ENCODE peak calls at places on chromosomes 11 and 22, in ten cellular contexts. One of them, this sample, is unnamed. For H3K4me1 and H3K36me3, the result is how much of the 10 kb centered on the place peaks cover.

GRCh38 chr22:19463008-19463407 is 15.5 kb upstream of the C22orf39 start:
- DNase-seq in cardiac muscle cell: no peak
- DNase-seq in psoas muscle: no peak
- DNase-seq in RWPE2: no peak
- DNase-seq in neuronal stem cell: no peak
- DNase-seq in BE2C: no peak
- DNase-seq in GM23248: no peak
- DNase-seq in mesendoderm: no peak
- DNase-seq in heart right ventricle: no peak
- DNase-seq in colonic mucosa: no peak
- DNase-seq in this sample: no peak

GRCh38 chr22:27480487-27480886 is 321.1 kb downstream of the MN1 start:
- DNase-seq in cardiac muscle cell: no peak
- DNase-seq in psoas muscle: no peak
- DNase-seq in RWPE2: no peak
- DNase-seq in neuronal stem cell: peak
- DNase-seq in BE2C: no peak
- DNase-seq in GM23248: no peak
- DNase-seq in mesendoderm: peak
- DNase-seq in heart right ventricle: no peak
- DNase-seq in colonic mucosa: no peak
- DNase-seq in this sample: no peak

GRCh38 chr11:22624742-22625447 is 728 bp downstream of the FANCF start:
- DNase-seq in cardiac muscle cell: peak
- DNase-seq in psoas muscle: peak
- DNase-seq in RWPE2: peak
- DNase-seq in neuronal stem cell: no peak
- DNase-seq in BE2C: peak
- DNase-seq in GM23248: peak
- DNase-seq in mesendoderm: peak
- DNase-seq in heart right ventricle: peak
- DNase-seq in colonic mucosa: peak
- DNase-seq in this sample: peak

GRCh38 chr22:44413211-44413610 is 84.8 kb downstream of the RTL6 start:
- DNase-seq in cardiac muscle cell: no peak
- DNase-seq in psoas muscle: no peak
- DNase-seq in RWPE2: no peak
- DNase-seq in neuronal stem cell: no peak
- DNase-seq in BE2C: no peak
- DNase-seq in GM23248: no peak
- DNase-seq in mesendoderm: no peak
- DNase-seq in heart right ventricle: no peak
- DNase-seq in colonic mucosa: no peak
- DNase-seq in this sample: no peak

GRCh38 chr11:108601150-108601549 is 7.6 kb upstream of the EXPH5 start:
- DNase-seq in cardiac muscle cell: no peak
- DNase-seq in psoas muscle: no peak
- DNase-seq in RWPE2: no peak
- DNase-seq in neuronal stem cell: no peak
- DNase-seq in BE2C: no peak
- DNase-seq in GM23248: peak
- DNase-seq in mesendoderm: no peak
- DNase-seq in heart right ventricle: no peak
- DNase-seq in colonic mucosa: no peak
- DNase-seq in this sample: no peak

GRCh38 chr22:19630614-19631013 is 83.7 kb upstream of the SEPTIN5 start:
- DNase-seq in cardiac muscle cell: no peak
- DNase-seq in psoas muscle: no peak
- DNase-seq in RWPE2: no peak
- DNase-seq in neuronal stem cell: no peak
- DNase-seq in BE2C: no peak
- DNase-seq in GM23248: no peak
- DNase-seq in mesendoderm: no peak
- DNase-seq in heart right ventricle: no peak
- DNase-seq in colonic mucosa: no peak
- DNase-seq in this sample: no peak

GRCh38 chr11:35066783-35067476 is 72.0 kb upstream of the CD44 start:
- DNase-seq in cardiac muscle cell: no peak
- DNase-seq in psoas muscle: no peak
- DNase-seq in RWPE2: no peak
- DNase-seq in neuronal stem cell: no peak
- DNase-seq in BE2C: no peak
- DNase-seq in GM23248: no peak
- DNase-seq in mesendoderm: no peak
- DNase-seq in heart right ventricle: no peak
- DNase-seq in colonic mucosa: no peak
- DNase-seq in this sample: no peak

GRCh38 chr11:94525933-94526332 is 13.7 kb downstream of the C11orf97 start:
- DNase-seq in cardiac muscle cell: peak
- DNase-seq in psoas muscle: peak
- DNase-seq in RWPE2: no peak
- DNase-seq in neuronal stem cell: peak
- DNase-seq in BE2C: no peak
- DNase-seq in GM23248: peak
- DNase-seq in mesendoderm: no peak
- DNase-seq in heart right ventricle: peak
- DNase-seq in colonic mucosa: peak
- DNase-seq in this sample: peak

GRCh38 chr11:102007567-102008437 is 39.4 kb upstream of the CFAP300 start:
- DNase-seq in cardiac muscle cell: peak
- DNase-seq in psoas muscle: no peak
- DNase-seq in RWPE2: no peak
- DNase-seq in neuronal stem cell: peak
- DNase-seq in BE2C: no peak
- DNase-seq in GM23248: peak
- DNase-seq in mesendoderm: peak
- DNase-seq in heart right ventricle: no peak
- DNase-seq in colonic mucosa: peak
- DNase-seq in this sample: peak

GRCh38 chr11:112525844-112526590 is 265.4 kb upstream of the PLET1 start:
- DNase-seq in cardiac muscle cell: no peak
- DNase-seq in psoas muscle: no peak
- DNase-seq in RWPE2: no peak
- DNase-seq in neuronal stem cell: no peak
- DNase-seq in BE2C: no peak
- DNase-seq in GM23248: peak
- DNase-seq in mesendoderm: no peak
- DNase-seq in heart right ventricle: no peak
- DNase-seq in colonic mucosa: no peak
- DNase-seq in this sample: no peak

GRCh38 chr22:32476804-32477203 is 2.2 kb downstream of the FBXO7 start:
- DNase-seq in cardiac muscle cell: no peak
- DNase-seq in psoas muscle: no peak
- DNase-seq in RWPE2: no peak
- DNase-seq in neuronal stem cell: no peak
- DNase-seq in BE2C: no peak
- DNase-seq in GM23248: no peak
- DNase-seq in mesendoderm: no peak
- DNase-seq in heart right ventricle: no peak
- DNase-seq in colonic mucosa: no peak
- DNase-seq in this sample: no peak

GRCh38 chr11:113991170-113991569 is 16.3 kb downstream of the HTR3A start:
- DNase-seq in cardiac muscle cell: peak
- DNase-seq in psoas muscle: no peak
- DNase-seq in RWPE2: no peak
- DNase-seq in neuronal stem cell: peak
- DNase-seq in BE2C: no peak
- DNase-seq in GM23248: peak
- DNase-seq in mesendoderm: peak
- DNase-seq in heart right ventricle: peak
- DNase-seq in colonic mucosa: no peak
- DNase-seq in this sample: no peak

GRCh38 chr11:75024764-75025211 is 36.1 kb downstream of the NEU3 start:
- DNase-seq in cardiac muscle cell: no peak
- DNase-seq in psoas muscle: no peak
- DNase-seq in RWPE2: no peak
- DNase-seq in neuronal stem cell: no peak
- DNase-seq in BE2C: peak
- DNase-seq in GM23248: no peak
- DNase-seq in mesendoderm: no peak
- DNase-seq in heart right ventricle: no peak
- DNase-seq in colonic mucosa: no peak
- DNase-seq in this sample: no peak

GRCh38 chr11:123061403-123062157 is at the start of gene HSPA8:
- DNase-seq in cardiac muscle cell: peak
- DNase-seq in psoas muscle: peak
- DNase-seq in RWPE2: peak
- DNase-seq in neuronal stem cell: peak
- DNase-seq in BE2C: peak
- DNase-seq in GM23248: peak
- DNase-seq in mesendoderm: peak
- DNase-seq in heart right ventricle: peak
- DNase-seq in colonic mucosa: peak
- DNase-seq in this sample: peak

GRCh38 chr11:27497284-27497866 is 9.2 kb downstream of the LIN7C start:
- DNase-seq in cardiac muscle cell: peak
- DNase-seq in psoas muscle: no peak
- DNase-seq in RWPE2: no peak
- DNase-seq in neuronal stem cell: no peak
- DNase-seq in BE2C: no peak
- DNase-seq in GM23248: peak
- DNase-seq in mesendoderm: no peak
- DNase-seq in heart right ventricle: no peak
- DNase-seq in colonic mucosa: no peak
- DNase-seq in this sample: no peak

GRCh38 chr11:99739464-99740089 is 718.8 kb downstream of the CNTN5 start:
- DNase-seq in cardiac muscle cell: peak
- DNase-seq in psoas muscle: no peak
- DNase-seq in RWPE2: no peak
- DNase-seq in neuronal stem cell: peak
- DNase-seq in BE2C: peak
- DNase-seq in GM23248: peak
- DNase-seq in mesendoderm: peak
- DNase-seq in heart right ventricle: no peak
- DNase-seq in colonic mucosa: no peak
- DNase-seq in this sample: no peak

GRCh38 chr11:40986320-40986719 is 473.1 kb downstream of the LRRC4C start:
- DNase-seq in cardiac muscle cell: no peak
- DNase-seq in psoas muscle: no peak
- DNase-seq in RWPE2: no peak
- DNase-seq in neuronal stem cell: no peak
- DNase-seq in BE2C: no peak
- DNase-seq in GM23248: no peak
- DNase-seq in mesendoderm: no peak
- DNase-seq in heart right ventricle: no peak
- DNase-seq in colonic mucosa: no peak
- DNase-seq in this sample: no peak

GRCh38 chr11:83139310-83139709 is 17.6 kb upstream of the PCF11 start:
- DNase-seq in cardiac muscle cell: no peak
- DNase-seq in psoas muscle: no peak
- DNase-seq in RWPE2: no peak
- DNase-seq in neuronal stem cell: no peak
- DNase-seq in BE2C: no peak
- DNase-seq in GM23248: no peak
- DNase-seq in mesendoderm: no peak
- DNase-seq in heart right ventricle: no peak
- DNase-seq in colonic mucosa: no peak
- DNase-seq in this sample: no peak

GRCh38 chr11:83140691-83141455 is 16.1 kb upstream of the PCF11 start:
- DNase-seq in cardiac muscle cell: no peak
- DNase-seq in psoas muscle: no peak
- DNase-seq in RWPE2: no peak
- DNase-seq in neuronal stem cell: no peak
- DNase-seq in BE2C: no peak
- DNase-seq in GM23248: no peak
- DNase-seq in mesendoderm: no peak
- DNase-seq in heart right ventricle: no peak
- DNase-seq in colonic mucosa: no peak
- DNase-seq in this sample: no peak
- H3K4me1 ChIP-seq in cardiac muscle cell: under half
- H3K4me1 ChIP-seq in psoas muscle: under half
- H3K4me1 ChIP-seq in RWPE2: under half
- H3K4me1 ChIP-seq in neuronal stem cell: under half
- H3K4me1 ChIP-seq in BE2C: under half
- H3K4me1 ChIP-seq in GM23248: under half
- H3K4me1 ChIP-seq in mesendoderm: under half
- H3K4me1 ChIP-seq in heart right ventricle: under half
- H3K4me1 ChIP-seq in colonic mucosa: under half
- H3K4me1 ChIP-seq in this sample: under half

GRCh38 chr11:71453911-71454304 is 905 bp downstream of the NADSYN1 start:
- DNase-seq in cardiac muscle cell: no peak
- DNase-seq in psoas muscle: no peak
- DNase-seq in RWPE2: peak
- DNase-seq in neuronal stem cell: no peak
- DNase-seq in BE2C: no peak
- DNase-seq in GM23248: no peak
- DNase-seq in mesendoderm: no peak
- DNase-seq in heart right ventricle: no peak
- DNase-seq in colonic mucosa: no peak
- DNase-seq in this sample: no peak
- H3K4me3 ChIP-seq in cardiac muscle cell: peak
- H3K4me3 ChIP-seq in psoas muscle: peak
- H3K4me3 ChIP-seq in RWPE2: peak
- H3K4me3 ChIP-seq in neuronal stem cell: peak
- H3K4me3 ChIP-seq in BE2C: peak
- H3K4me3 ChIP-seq in GM23248: peak
- H3K4me3 ChIP-seq in mesendoderm: no peak
- H3K4me3 ChIP-seq in heart right ventricle: peak
- H3K4me3 ChIP-seq in colonic mucosa: peak
- H3K4me3 ChIP-seq in this sample: peak

GRCh38 chr22:31099841-31100761 is 7.3 kb downstream of the SELENOM start:
- DNase-seq in cardiac muscle cell: no peak
- DNase-seq in psoas muscle: peak
- DNase-seq in RWPE2: peak
- DNase-seq in neuronal stem cell: no peak
- DNase-seq in BE2C: no peak
- DNase-seq in GM23248: no peak
- DNase-seq in mesendoderm: no peak
- DNase-seq in heart right ventricle: no peak
- DNase-seq in colonic mucosa: no peak
- DNase-seq in this sample: no peak
- H3K36me3 ChIP-seq in cardiac muscle cell: under half
- H3K36me3 ChIP-seq in psoas muscle: under half
- H3K36me3 ChIP-seq in RWPE2: half or more
- H3K36me3 ChIP-seq in neuronal stem cell: under half
- H3K36me3 ChIP-seq in BE2C: under half
- H3K36me3 ChIP-seq in GM23248: under half
- H3K36me3 ChIP-seq in mesendoderm: under half
- H3K36me3 ChIP-seq in heart right ventricle: under half
- H3K36me3 ChIP-seq in colonic mucosa: under half
- H3K36me3 ChIP-seq in this sample: under half

DNA sequence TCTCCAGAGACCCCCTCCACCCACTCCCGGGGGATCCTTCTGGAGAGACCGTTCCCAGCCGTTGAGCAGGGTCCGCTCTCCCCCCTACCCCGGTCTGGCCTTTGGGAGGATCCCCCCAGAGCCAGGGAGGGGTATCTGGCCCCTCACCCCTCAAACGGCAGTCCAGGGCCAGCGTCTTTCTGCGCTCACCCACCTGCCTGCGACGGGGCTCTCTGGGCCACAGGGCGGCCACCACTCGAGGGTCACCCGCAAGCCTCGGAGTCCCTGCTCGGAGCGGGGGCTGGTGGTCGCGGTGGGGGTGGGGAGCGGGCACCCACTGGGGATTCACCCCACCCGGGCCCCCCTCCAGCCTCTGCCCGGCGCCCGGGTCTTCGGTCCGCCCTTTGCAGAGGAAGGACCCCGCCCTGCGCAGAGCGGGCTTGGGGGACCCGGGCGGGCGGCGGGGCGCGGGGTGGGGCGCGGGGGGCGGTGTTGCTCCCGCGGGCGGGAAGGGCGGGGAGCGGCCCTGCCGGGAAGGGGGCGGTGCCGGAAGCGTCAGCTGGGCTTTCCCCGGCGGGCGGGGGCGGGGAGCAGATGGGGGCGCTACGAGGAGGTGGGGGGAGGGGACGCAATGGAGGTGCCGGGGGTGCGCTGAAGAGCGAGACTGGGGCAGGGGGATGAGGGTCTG is 16.6 kb downstream of the CRELD2 start:
- DNase-seq in cardiac muscle cell: peak
- DNase-seq in psoas muscle: peak
- DNase-seq in RWPE2: no peak
- DNase-seq in neuronal stem cell: no peak
- DNase-seq in BE2C: peak
- DNase-seq in GM23248: peak
- DNase-seq in mesendoderm: no peak
- DNase-seq in heart right ventricle: peak
- DNase-seq in colonic mucosa: peak
- DNase-seq in this sample: peak
- H3K4me1 ChIP-seq in cardiac muscle cell: under half
- H3K4me1 ChIP-seq in psoas muscle: half or more
- H3K4me1 ChIP-seq in RWPE2: under half
- H3K4me1 ChIP-seq in neuronal stem cell: under half
- H3K4me1 ChIP-seq in BE2C: under half
- H3K4me1 ChIP-seq in GM23248: under half
- H3K4me1 ChIP-seq in mesendoderm: under half
- H3K4me1 ChIP-seq in heart right ventricle: half or more
- H3K4me1 ChIP-seq in colonic mucosa: under half
- H3K4me1 ChIP-seq in this sample: under half

This sample was measured in lung.